ENCODE peak calls at places on chromosomes 7 and 10, in six cellular contexts. Z is activated CD8-positive, alpha-beta T cell treated with anti-CD3 and anti-CD28 coated beads, Interleukin-2, amount 10 ng/mL, durations not matched to agents 7 days and 5 days; A is RWPE1; P is AG09309; O is non-pigmented ciliary epithelial cell; Q is KG1. R is an unnamed sample.
A peak's percentile ranks its signal among the peaks of the same experiment; 100 is the strongest.

GRCh38 chr7:145848691-145849090 is 267.9 kb upstream of the CNTNAP2 start:
- DNase-seq in Z (no peak), A (no peak), P (no peak), O (no peak), Q (no peak), R (no peak)

GRCh38 chr7:39394105-39394504 is 172.1 kb upstream of the YAE1 start:
- DNase-seq in Z (no peak), A (no peak), P (no peak), O (no peak), Q (no peak), R (no peak)

GRCh38 chr10:84908491-84908890 is 580.1 kb downstream of the CCSER2 start:
- DNase-seq in Z (no peak), A (no peak), P (no peak), O (no peak), Q (no peak), R (no peak)

GRCh38 chr7:132123763-132124162 is 452.5 kb downstream of the PLXNA4 start:
- DNase-seq in Z (no peak), A (no peak), P (no peak), O (no peak), Q (no peak), R (no peak)

GRCh38 chr10:47383254-47384147 is 592 bp downstream of the ZNF488 start:
- DNase-seq in Z (no peak), A (peak; percentile 20), P (no peak), O (no peak), Q (no peak), R (no peak)

GRCh38 chr10:132310701-132311337 is 3.1 kb upstream of the STK32C start:
- DNase-seq in Z (no peak), A (no peak), P (no peak), O (no peak), Q (no peak), R (no peak)

GRCh38 chr10:44385726-44386438 is 985 bp upstream of the CXCL12 start:
- DNase-seq in Z (no peak), A (no peak), P (no peak), O (no peak), Q (no peak), R (no peak)

GRCh38 chr10:31644931-31645633 is 283.5 kb downstream of the ARHGAP12 start:
- DNase-seq in Z (no peak), A (no peak), P (no peak), O (no peak), Q (no peak), R (no peak)

GRCh38 chr10:28975891-28976471 is 298.7 kb downstream of the BAMBI start:
- DNase-seq in Z (no peak), A (no peak), P (no peak), O (peak; percentile 57), Q (no peak), R (no peak)

GRCh38 chr7:143002856-143003255 is 24.1 kb downstream of the OR9A2 start:
- DNase-seq in Z (no peak), A (no peak), P (no peak), O (no peak), Q (no peak), R (peak; percentile 69)